ENCODE peak calls at places on chromosomes 1 and 21, in ten cellular contexts. One of them, this sample, is unnamed.

GRCh38 chr1:3022511-3022973 is 1.3 kb downstream of the ACTRT2 start:
- DNase-seq in fibroblast of lung: no peak
- DNase-seq in AG09309: no peak
- DNase-seq in fibroblast of villous mesenchyme: no peak
- DNase-seq in psoas muscle: no peak
- DNase-seq in astrocyte of the cerebellum: no peak
- DNase-seq in astrocyte: no peak
- DNase-seq in neural progenitor cell: no peak
- DNase-seq in Panc1: no peak
- DNase-seq in A673: no peak
- DNase-seq in this sample: no peak

GRCh38 chr1:227560393-227560792 is 3.0 kb upstream of the ZNF678 start:
- DNase-seq in fibroblast of lung: no peak
- DNase-seq in AG09309: no peak
- DNase-seq in fibroblast of villous mesenchyme: no peak
- DNase-seq in psoas muscle: peak; percentile 42
- DNase-seq in astrocyte of the cerebellum: no peak
- DNase-seq in astrocyte: no peak
- DNase-seq in neural progenitor cell: no peak
- DNase-seq in Panc1: no peak
- DNase-seq in A673: no peak
- DNase-seq in this sample: no peak

GRCh38 chr1:213201380-213202155 is 150.5 kb downstream of the RPS6KC1 start:
- DNase-seq in fibroblast of lung: no peak
- DNase-seq in AG09309: no peak
- DNase-seq in fibroblast of villous mesenchyme: peak; percentile 91
- DNase-seq in psoas muscle: no peak
- DNase-seq in astrocyte of the cerebellum: no peak
- DNase-seq in astrocyte: no peak
- DNase-seq in neural progenitor cell: no peak
- DNase-seq in Panc1: no peak
- DNase-seq in A673: no peak
- DNase-seq in this sample: no peak

GRCh38 chr1:45884700-45885099 is 81.3 kb downstream of the MAST2 start:
- DNase-seq in fibroblast of lung: peak; percentile 40
- DNase-seq in AG09309: no peak
- DNase-seq in fibroblast of villous mesenchyme: no peak
- DNase-seq in psoas muscle: no peak
- DNase-seq in astrocyte of the cerebellum: no peak
- DNase-seq in astrocyte: peak; percentile 26
- DNase-seq in neural progenitor cell: no peak
- DNase-seq in Panc1: no peak
- DNase-seq in A673: no peak
- DNase-seq in this sample: no peak

GRCh38 chr1:101004666-101005065 is 20.9 kb downstream of the DPH5 start:
- DNase-seq in fibroblast of lung: peak; percentile 37
- DNase-seq in AG09309: no peak
- DNase-seq in fibroblast of villous mesenchyme: peak; percentile 50
- DNase-seq in psoas muscle: no peak
- DNase-seq in astrocyte of the cerebellum: no peak
- DNase-seq in astrocyte: peak; percentile 26
- DNase-seq in neural progenitor cell: no peak
- DNase-seq in Panc1: no peak
- DNase-seq in A673: no peak
- DNase-seq in this sample: no peak

GRCh38 chr1:24898152-24898908 is 31.7 kb downstream of the RUNX3 start:
- DNase-seq in fibroblast of lung: no peak
- DNase-seq in AG09309: no peak
- DNase-seq in fibroblast of villous mesenchyme: peak; percentile 34
- DNase-seq in psoas muscle: no peak
- DNase-seq in astrocyte of the cerebellum: no peak
- DNase-seq in astrocyte: no peak
- DNase-seq in neural progenitor cell: peak; percentile 67
- DNase-seq in Panc1: peak; percentile 25
- DNase-seq in A673: peak; percentile 35
- DNase-seq in this sample: no peak

GRCh38 chr1:211118407-211119102 is 15.4 kb downstream of the KCNH1 start:
- DNase-seq in fibroblast of lung: peak; percentile 66
- DNase-seq in AG09309: peak; percentile 24
- DNase-seq in fibroblast of villous mesenchyme: peak; percentile 18
- DNase-seq in psoas muscle: no peak
- DNase-seq in astrocyte of the cerebellum: peak; percentile 48
- DNase-seq in astrocyte: peak; percentile 58
- DNase-seq in neural progenitor cell: no peak
- DNase-seq in Panc1: no peak
- DNase-seq in A673: peak; percentile 4
- DNase-seq in this sample: no peak

GRCh38 chr21:45723049-45723958 is 79.8 kb downstream of the PCBP3 start:
- DNase-seq in fibroblast of lung: no peak
- DNase-seq in AG09309: no peak
- DNase-seq in fibroblast of villous mesenchyme: no peak
- DNase-seq in psoas muscle: no peak
- DNase-seq in astrocyte of the cerebellum: no peak
- DNase-seq in astrocyte: no peak
- DNase-seq in neural progenitor cell: no peak
- DNase-seq in Panc1: no peak
- DNase-seq in A673: no peak
- DNase-seq in this sample: no peak

GRCh38 chr1:48055854-48056253 is 58.7 kb upstream of the TRABD2B start:
- DNase-seq in fibroblast of lung: no peak
- DNase-seq in AG09309: no peak
- DNase-seq in fibroblast of villous mesenchyme: no peak
- DNase-seq in psoas muscle: no peak
- DNase-seq in astrocyte of the cerebellum: no peak
- DNase-seq in astrocyte: no peak
- DNase-seq in neural progenitor cell: no peak
- DNase-seq in Panc1: no peak
- DNase-seq in A673: no peak
- DNase-seq in this sample: no peak

DNA sequence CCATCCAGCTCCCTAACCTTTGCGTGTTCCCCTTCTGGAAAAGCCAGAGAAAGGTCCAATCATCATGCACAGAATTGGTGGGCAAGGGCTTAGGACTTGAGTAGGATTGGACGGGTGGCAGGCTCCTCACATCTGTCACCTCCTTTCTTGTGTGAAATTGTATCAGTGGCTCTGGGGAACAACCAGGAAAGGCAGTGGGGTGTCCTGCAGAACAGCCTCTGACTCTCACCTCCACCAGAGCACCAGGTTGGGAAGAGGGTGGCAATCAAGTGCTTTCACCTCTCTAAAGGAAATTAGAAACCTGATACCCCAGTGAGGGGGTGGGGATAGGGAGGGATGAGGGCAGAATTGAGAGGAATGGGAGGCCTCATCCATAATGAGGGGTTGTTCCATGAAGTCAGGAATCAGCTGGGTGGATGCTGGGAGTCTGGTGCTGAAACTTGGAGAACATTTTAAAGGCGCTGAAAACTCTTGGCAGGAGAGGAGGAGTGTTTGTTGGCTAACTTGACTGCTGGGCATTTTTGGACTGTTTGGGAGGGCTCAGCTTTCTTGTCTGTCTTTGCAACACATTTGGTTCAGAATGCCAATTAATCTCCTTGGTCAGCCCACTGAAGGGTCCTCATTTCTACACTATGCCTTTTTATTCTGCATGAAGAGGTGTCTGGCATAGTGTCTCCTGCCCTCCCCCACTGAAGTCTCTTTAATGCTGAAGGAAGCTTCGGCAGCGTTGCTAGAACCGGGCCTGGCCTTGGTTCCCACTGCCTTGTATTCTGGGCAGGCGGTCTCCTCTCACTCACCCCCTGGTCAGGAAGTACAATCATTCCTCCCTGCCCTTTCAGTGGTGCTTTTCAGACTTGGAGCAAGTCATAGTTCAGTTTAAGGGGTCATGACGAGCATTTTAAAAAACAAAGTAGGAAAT is 2.1 kb downstream of the PHGDH start:
- DNase-seq in fibroblast of lung: peak; percentile 30
- DNase-seq in AG09309: no peak
- DNase-seq in fibroblast of villous mesenchyme: no peak
- DNase-seq in psoas muscle: no peak
- DNase-seq in astrocyte of the cerebellum: no peak
- DNase-seq in astrocyte: peak; percentile 22
- DNase-seq in neural progenitor cell: peak; percentile 61
- DNase-seq in Panc1: no peak
- DNase-seq in A673: peak; percentile 34
- DNase-seq in this sample: no peak
- H3K4me3 ChIP-seq in fibroblast of lung: peak overlapping the region; percentile 52
- H3K4me3 ChIP-seq in AG09309: peak overlapping the region; percentile 97
- H3K4me3 ChIP-seq in fibroblast of villous mesenchyme: peak overlapping the region; percentile 93
- H3K4me3 ChIP-seq in psoas muscle: no peak overlapping the region
- H3K4me3 ChIP-seq in astrocyte of the cerebellum: peak overlapping the region; percentile 83
- H3K4me3 ChIP-seq in astrocyte: peak overlapping the region; percentile 58
- H3K4me3 ChIP-seq in neural progenitor cell: peak overlapping the region; percentile 83
- H3K4me3 ChIP-seq in Panc1: peak overlapping the region; percentile 96
- H3K4me3 ChIP-seq in A673: peak overlapping the region; percentile 83
- H3K4me3 ChIP-seq in this sample: peak overlapping the region; percentile 95

GRCh38 chr1:150760003-150760402 is 5.6 kb downstream of the CTSS start:
- DNase-seq in fibroblast of lung: no peak
- DNase-seq in AG09309: no peak
- DNase-seq in fibroblast of villous mesenchyme: no peak
- DNase-seq in psoas muscle: no peak
- DNase-seq in astrocyte of the cerebellum: no peak
- DNase-seq in astrocyte: no peak
- DNase-seq in neural progenitor cell: no peak
- DNase-seq in Panc1: no peak
- DNase-seq in A673: no peak
- DNase-seq in this sample: no peak
- TF ChIP-seq CTCF in fibroblast of lung: no peak
- TF ChIP-seq CTCF in AG09309: no peak
- TF ChIP-seq CTCF in fibroblast of villous mesenchyme: no peak
- TF ChIP-seq CTCF in psoas muscle: no peak
- TF ChIP-seq CTCF in astrocyte of the cerebellum: no peak
- TF ChIP-seq CTCF in astrocyte: no peak
- TF ChIP-seq CTCF in neural progenitor cell: no peak
- TF ChIP-seq CTCF in Panc1: no peak
- TF ChIP-seq CTCF in A673: no peak
- TF ChIP-seq CTCF in this sample: no peak

DNA sequence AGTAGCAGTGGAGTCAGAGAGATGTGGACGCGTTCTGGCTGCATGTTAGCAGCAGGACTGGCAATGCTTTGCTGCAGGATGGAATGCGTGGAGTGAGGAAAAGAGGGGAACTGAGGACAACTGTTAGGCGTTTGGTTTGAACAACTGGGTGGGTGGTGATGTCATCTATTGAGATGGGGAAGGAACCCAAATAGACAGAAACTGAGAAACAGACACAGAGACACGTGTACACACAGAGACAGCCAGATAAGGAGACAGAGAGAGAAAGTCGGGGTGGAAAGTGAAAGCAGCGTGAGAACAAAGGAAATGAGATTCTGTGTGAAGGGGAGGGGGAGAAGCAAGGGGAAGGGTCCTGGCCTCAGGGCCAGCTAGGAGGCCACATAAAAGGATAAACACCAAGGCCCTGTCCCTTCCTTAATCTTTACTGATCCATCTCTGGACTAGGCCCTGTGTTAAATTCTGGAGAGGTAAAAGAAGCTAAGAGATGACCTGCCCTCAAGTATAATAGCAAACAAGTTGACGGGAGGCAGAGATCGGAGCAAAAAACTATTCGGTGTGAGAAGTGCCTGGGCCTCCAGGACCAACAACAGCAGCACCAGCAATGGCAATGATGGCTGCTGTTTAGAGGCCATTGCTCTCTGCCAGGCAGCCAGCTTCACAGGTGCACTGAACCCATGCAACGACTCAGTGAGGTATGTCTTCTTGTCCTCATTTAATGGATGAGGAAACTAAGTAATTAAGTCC is 31.6 kb downstream of the VWA5B1 start:
- DNase-seq in fibroblast of lung: peak; percentile 30
- DNase-seq in AG09309: no peak
- DNase-seq in fibroblast of villous mesenchyme: no peak
- DNase-seq in psoas muscle: no peak
- DNase-seq in astrocyte of the cerebellum: no peak
- DNase-seq in astrocyte: peak; percentile 23
- DNase-seq in neural progenitor cell: no peak
- DNase-seq in Panc1: no peak
- DNase-seq in A673: no peak
- DNase-seq in this sample: no peak
- H3K4me3 ChIP-seq in fibroblast of lung: no peak overlapping the region
- H3K4me3 ChIP-seq in AG09309: no peak overlapping the region
- H3K4me3 ChIP-seq in fibroblast of villous mesenchyme: no peak overlapping the region
- H3K4me3 ChIP-seq in psoas muscle: no peak overlapping the region
- H3K4me3 ChIP-seq in astrocyte of the cerebellum: no peak overlapping the region
- H3K4me3 ChIP-seq in astrocyte: no peak overlapping the region
- H3K4me3 ChIP-seq in neural progenitor cell: no peak overlapping the region
- H3K4me3 ChIP-seq in Panc1: no peak overlapping the region
- H3K4me3 ChIP-seq in A673: no peak overlapping the region
- H3K4me3 ChIP-seq in this sample: no peak overlapping the region

GRCh38 chr1:8598060-8598724 is 219.2 kb downstream of the RERE start:
- DNase-seq in fibroblast of lung: peak; percentile 36
- DNase-seq in AG09309: no peak
- DNase-seq in fibroblast of villous mesenchyme: peak; percentile 76
- DNase-seq in psoas muscle: no peak
- DNase-seq in astrocyte of the cerebellum: peak; percentile 22
- DNase-seq in astrocyte: peak; percentile 31
- DNase-seq in neural progenitor cell: peak; percentile 23
- DNase-seq in Panc1: no peak
- DNase-seq in A673: peak; percentile 90
- DNase-seq in this sample: no peak
- TF ChIP-seq CTCF in fibroblast of lung: peak; percentile 82
- TF ChIP-seq CTCF in AG09309: peak; percentile 63
- TF ChIP-seq CTCF in fibroblast of villous mesenchyme: peak; percentile 60
- TF ChIP-seq CTCF in psoas muscle: peak; percentile 46
- TF ChIP-seq CTCF in astrocyte of the cerebellum: peak; percentile 63
- TF ChIP-seq CTCF in astrocyte: peak; percentile 22
- TF ChIP-seq CTCF in neural progenitor cell: peak; percentile 12
- TF ChIP-seq CTCF in Panc1: peak; percentile 58
- TF ChIP-seq CTCF in A673: peak; percentile 77
- TF ChIP-seq CTCF in this sample: peak; percentile 35

DNA sequence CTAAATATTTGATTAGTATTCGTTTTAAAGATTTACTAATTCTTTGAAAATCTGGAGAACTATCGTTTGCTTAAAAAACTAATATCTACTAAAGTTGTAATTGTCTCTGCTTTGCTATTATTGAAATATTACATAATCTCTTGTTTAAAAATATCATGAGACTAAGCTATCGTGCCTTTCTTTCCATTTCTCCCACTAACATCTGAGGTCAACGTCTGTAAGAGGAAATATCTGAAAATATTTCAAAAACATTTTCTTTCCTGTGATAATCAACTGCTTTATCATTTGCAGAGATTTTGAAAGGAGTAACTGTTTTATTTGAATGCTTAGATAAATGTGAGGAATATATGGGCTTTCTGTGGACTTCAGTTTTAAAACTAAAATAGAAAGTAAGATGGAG is 694.1 kb downstream of the USP25 start:
- DNase-seq in fibroblast of lung: no peak
- DNase-seq in AG09309: no peak
- DNase-seq in fibroblast of villous mesenchyme: no peak
- DNase-seq in psoas muscle: no peak
- DNase-seq in astrocyte of the cerebellum: no peak
- DNase-seq in astrocyte: no peak
- DNase-seq in neural progenitor cell: no peak
- DNase-seq in Panc1: no peak
- DNase-seq in A673: no peak
- DNase-seq in this sample: no peak
- H3K4me3 ChIP-seq in fibroblast of lung: peak overlapping the region; percentile 19
- H3K4me3 ChIP-seq in AG09309: peak overlapping the region; percentile 23
- H3K4me3 ChIP-seq in fibroblast of villous mesenchyme: peak overlapping the region; percentile 19
- H3K4me3 ChIP-seq in psoas muscle: peak overlapping the region; percentile 71
- H3K4me3 ChIP-seq in astrocyte of the cerebellum: peak overlapping the region; percentile 31
- H3K4me3 ChIP-seq in astrocyte: peak overlapping the region; percentile 51
- H3K4me3 ChIP-seq in neural progenitor cell: no peak overlapping the region
- H3K4me3 ChIP-seq in Panc1: no peak overlapping the region
- H3K4me3 ChIP-seq in A673: no peak overlapping the region
- H3K4me3 ChIP-seq in this sample: no peak overlapping the region

GRCh38 chr1:229381234-229381633 is 38.4 kb upstream of the CCSAP start:
- DNase-seq in fibroblast of lung: no peak
- DNase-seq in AG09309: no peak
- DNase-seq in fibroblast of villous mesenchyme: no peak
- DNase-seq in psoas muscle: no peak
- DNase-seq in astrocyte of the cerebellum: no peak
- DNase-seq in astrocyte: no peak
- DNase-seq in neural progenitor cell: peak; percentile 37
- DNase-seq in Panc1: no peak
- DNase-seq in A673: no peak
- DNase-seq in this sample: no peak
- TF ChIP-seq CTCF in fibroblast of lung: no peak
- TF ChIP-seq CTCF in AG09309: no peak
- TF ChIP-seq CTCF in fibroblast of villous mesenchyme: no peak
- TF ChIP-seq CTCF in psoas muscle: peak; percentile 22
- TF ChIP-seq CTCF in astrocyte of the cerebellum: no peak
- TF ChIP-seq CTCF in astrocyte: no peak
- TF ChIP-seq CTCF in neural progenitor cell: no peak
- TF ChIP-seq CTCF in Panc1: no peak
- TF ChIP-seq CTCF in A673: no peak
- TF ChIP-seq CTCF in this sample: no peak

This sample was measured in HFF-Myc.